ENCODE peak calls at places on chromosomes 1 and 21, in six cellular contexts. D, C, Z, I, V and U are unnamed samples.

GRCh38 chr1:42957880-42958487 is 684 bp downstream of the SLC2A1 start:
- DNase-seq in V (peak), Z (peak), C (no peak), I (peak), D (peak), U (peak)

GRCh38 chr21:45327458-45328197 is 39.9 kb upstream of the POFUT2 start:
- DNase-seq in I (no peak), D (no peak), V (no peak), C (no peak), Z (no peak), U (no peak)

GRCh38 chr1:163357378-163357777 is 35.6 kb downstream of the NUF2 start:
- DNase-seq in D (peak), C (no peak), I (peak), V (no peak), Z (no peak), U (peak)

GRCh38 chr1:224623743-224624333 is 7.7 kb downstream of the CNIH3 start:
- DNase-seq in I (peak), Z (no peak), V (no peak), C (peak), D (peak), U (peak)

GRCh38 chr1:12438349-12438924 is 179.6 kb downstream of the DHRS3 start:
- DNase-seq in D (no peak), Z (no peak), C (no peak), V (no peak), I (peak), U (no peak)

GRCh38 chr1:63929106-63929478 is 155.3 kb downstream of the ROR1 start:
- DNase-seq in I (no peak), Z (no peak), V (no peak), C (no peak), D (no peak), U (no peak)

GRCh38 chr1:228515200-228515834 is 28.1 kb downstream of the RNF187 start:
- DNase-seq in D (peak), C (no peak), I (peak), V (peak), Z (no peak), U (peak)

GRCh38 chr1:243490748-243491686 is 235.2 kb downstream of the SDCCAG8 start:
- DNase-seq in I (peak), D (no peak), C (peak), V (no peak), Z (peak), U (no peak)

GRCh38 chr21:16870116-16870515 is 642.7 kb upstream of the CXADR start:
- DNase-seq in C (no peak), I (no peak), Z (no peak), V (no peak), D (peak), U (no peak)

GRCh38 chr1:9689011-9689706 is 37.6 kb downstream of the PIK3CD start:
- DNase-seq in I (peak), D (peak), V (peak), C (no peak), Z (peak), U (peak)

GRCh38 chr1:154974086-154974807 is at the start of gene CKS1B:
- DNase-seq in Z (peak), D (peak), V (peak), I (peak), C (peak), U (peak)

GRCh38 chr1:12177999-12178441 is 11.2 kb downstream of the TNFRSF1B start:
- DNase-seq in D (peak), V (no peak), Z (peak), C (peak), I (peak), U (peak)

GRCh38 chr1:156499703-156500577 is 635 bp downstream of the MEF2D start:
- DNase-seq in Z (peak), C (no peak), I (no peak), V (peak), D (no peak), U (peak)

GRCh38 chr1:44660176-44660575 is 14.1 kb downstream of the TMEM53 start:
- DNase-seq in V (no peak), I (no peak), D (peak), C (no peak), Z (no peak), U (peak)

GRCh38 chr1:230139741-230140140 is 72.7 kb downstream of the GALNT2 start:
- DNase-seq in D (no peak), Z (no peak), C (no peak), I (no peak), V (no peak), U (no peak)

GRCh38 chr1:161962094-161962887 is 61.4 kb downstream of the OLFML2B start:
- DNase-seq in D (peak), I (peak), Z (no peak), C (peak), V (no peak), U (peak)

GRCh38 chr1:159421821-159422220 is 10.2 kb upstream of the OR10J4 start:
- DNase-seq in D (no peak), I (no peak), Z (no peak), V (no peak), C (no peak), U (no peak)

GRCh38 chr1:184838374-184838995 is 83.8 kb upstream of the EDEM3 start:
- DNase-seq in I (peak), Z (peak), C (peak), V (no peak), D (peak), U (no peak)

GRCh38 chr1:31984419-31985347 is 29.0 kb upstream of the KHDRBS1 start:
- DNase-seq in Z (no peak), V (no peak), D (peak), I (peak), C (no peak), U (peak)